ENCODE peak calls at places on chromosomes 11 and 22, in four cellular contexts. V is K562, Z is A549, G is GM12878. B is an unnamed sample.

GRCh38 chr11:1548221-1549070 is 23.6 kb downstream of the DUSP8 start:
- DNase-seq in V (no peak), Z (peak; percentile 87), G (no peak), B (peak; percentile 42)

GRCh38 chr22:48474881-48475280 is 1352.8 kb downstream of the BRD1 start:
- DNase-seq in V (no peak), Z (no peak), G (no peak), B (no peak)

GRCh38 chr11:105612766-105613165 is 2.9 kb downstream of the GRIA4 start:
- DNase-seq in V (no peak), Z (no peak), G (no peak), B (no peak)

GRCh38 chr11:120830092-120830491 is 193.8 kb upstream of the TBCEL start:
- DNase-seq in V (no peak), Z (no peak), G (no peak), B (no peak)

GRCh38 chr11:40161855-40162410 is 1297.5 kb downstream of the LRRC4C start:
- DNase-seq in V (no peak), Z (no peak), G (no peak), B (no peak)

GRCh38 chr22:47449508-47450270 is 687.2 kb downstream of the TBC1D22A start:
- DNase-seq in V (no peak), Z (no peak), G (no peak), B (no peak)

GRCh38 chr11:126914941-126915340 is 85.6 kb downstream of the KIRREL3 start:
- DNase-seq in V (no peak), Z (no peak), G (no peak), B (peak; percentile 90)

GRCh38 chr11:92790376-92790775 is 179.1 kb upstream of the MTNR1B start:
- DNase-seq in V (no peak), Z (no peak), G (no peak), B (no peak)

GRCh38 chr11:118129475-118130196 is 23.0 kb downstream of the SCN4B start:
- DNase-seq in V (no peak), Z (no peak), G (no peak), B (no peak)

GRCh38 chr11:62976109-62976508 is 8.7 kb downstream of the SLC22A6 start:
- DNase-seq in V (peak; percentile 74), Z (no peak), G (no peak), B (no peak)

GRCh38 chr11:100619484-100619883 is 67.6 kb upstream of the ARHGAP42 start:
- DNase-seq in V (no peak), Z (no peak), G (no peak), B (peak; percentile 58)

GRCh38 chr22:46072030-46072881 is 78.1 kb upstream of the PPARA start:
- DNase-seq in V (no peak), Z (no peak), G (no peak), B (peak; percentile 61)

GRCh38 chr22:36546932-36547331 is 18.0 kb upstream of the EIF3D start:
- DNase-seq in V (no peak), Z (peak; percentile 71), G (no peak), B (peak; percentile 92)

GRCh38 chr11:120218695-120219033 is 7.8 kb downstream of the OAF start:
- DNase-seq in V (no peak), Z (no peak), G (no peak), B (no peak)

GRCh38 chr11:1274501-1274900 is 34.9 kb downstream of the TOLLIP start:
- DNase-seq in V (no peak), Z (no peak), G (no peak), B (no peak)

GRCh38 chr11:9574556-9574805 is 1.0 kb downstream of the WEE1 start:
- DNase-seq in V (no peak), Z (no peak), G (no peak), B (no peak)

GRCh38 chr11:110196884-110197420 is 99.5 kb downstream of the RDX start:
- DNase-seq in V (no peak), Z (no peak), G (no peak), B (no peak)

GRCh38 chr11:71484248-71485062 is 31.5 kb downstream of the NADSYN1 start:
- DNase-seq in V (no peak), Z (no peak), G (no peak), B (no peak)

GRCh38 chr11:30133308-30133707 is 97.5 kb upstream of the FSHB start:
- DNase-seq in V (no peak), Z (no peak), G (no peak), B (no peak)

GRCh38 chr22:42621505-42622002 is 6.9 kb upstream of the POLDIP3 start:
- DNase-seq in V (peak; percentile 81), Z (peak; percentile 80), G (no peak), B (peak; percentile 61)

GRCh38 chr11:126124284-126124683 is 61.6 kb upstream of the CDON start:
- DNase-seq in V (no peak), Z (no peak), G (no peak), B (peak; percentile 15)

GRCh38 chr22:23075050-23075449 is 4.7 kb downstream of the GNAZ start:
- DNase-seq in V (no peak), Z (no peak), G (no peak), B (no peak)

GRCh38 chr11:111982019-111982464 is 43.2 kb upstream of the DLAT start:
- DNase-seq in V (peak; percentile 63), Z (peak; percentile 38), G (peak; percentile 5), B (peak; percentile 43)

GRCh38 chr11:44136176-44136945 is 40.9 kb downstream of the EXT2 start:
- DNase-seq in V (no peak), Z (no peak), G (no peak), B (no peak)

GRCh38 chr22:17917490-17917983 is 106.8 kb downstream of the MICAL3 start:
- DNase-seq in V (peak; percentile 93), Z (no peak), G (no peak), B (no peak)

GRCh38 chr11:28759311-28759710 is 651.1 kb downstream of the METTL15 start:
- DNase-seq in V (no peak), Z (no peak), G (no peak), B (peak; percentile 59)

GRCh38 chr11:108975641-108976071 is 310.8 kb downstream of the DDX10 start:
- DNase-seq in V (no peak), Z (no peak), G (no peak), B (no peak)

GRCh38 chr22:23067023-23067650 is 3.2 kb upstream of the GNAZ start:
- DNase-seq in V (no peak), Z (no peak), G (no peak), B (no peak)

GRCh38 chr11:105937331-105937730 is 84.7 kb downstream of the MSANTD4 start:
- DNase-seq in V (no peak), Z (no peak), G (no peak), B (peak; percentile 67)

GRCh38 chr11:22273781-22274180 is 64.4 kb upstream of the SLC17A6 start:
- DNase-seq in V (no peak), Z (no peak), G (no peak), B (no peak)

GRCh38 chr11:134339756-134340155 is 8.0 kb downstream of the GLB1L2 start:
- DNase-seq in V (no peak), Z (no peak), G (no peak), B (no peak)

GRCh38 chr22:23237841-23238240 is 57.5 kb downstream of the BCR start:
- DNase-seq in V (peak; percentile 60), Z (no peak), G (no peak), B (no peak)

GRCh38 chr11:69417211-69418085 is 64.0 kb upstream of the LINC01488 start:
- DNase-seq in V (no peak), Z (no peak), G (no peak), B (no peak)

GRCh38 chr11:83087035-83087434 is 15.3 kb upstream of the RAB30 start:
- DNase-seq in V (no peak), Z (no peak), G (no peak), B (no peak)

GRCh38 chr11:2564588-2565440 is 120.0 kb downstream of the KCNQ1 start:
- DNase-seq in V (no peak), Z (no peak), G (no peak), B (no peak)

GRCh38 chr11:2564008-2564530 is 119.3 kb downstream of the KCNQ1 start:
- DNase-seq in V (no peak), Z (no peak), G (no peak), B (no peak)

GRCh38 chr11:2567026-2567671 is 122.3 kb downstream of the KCNQ1 start:
- DNase-seq in V (no peak), Z (no peak), G (no peak), B (no peak)

GRCh38 chr11:2565447-2566222 is 120.8 kb downstream of the KCNQ1 start:
- DNase-seq in V (no peak), Z (no peak), G (no peak), B (no peak)

DNA sequence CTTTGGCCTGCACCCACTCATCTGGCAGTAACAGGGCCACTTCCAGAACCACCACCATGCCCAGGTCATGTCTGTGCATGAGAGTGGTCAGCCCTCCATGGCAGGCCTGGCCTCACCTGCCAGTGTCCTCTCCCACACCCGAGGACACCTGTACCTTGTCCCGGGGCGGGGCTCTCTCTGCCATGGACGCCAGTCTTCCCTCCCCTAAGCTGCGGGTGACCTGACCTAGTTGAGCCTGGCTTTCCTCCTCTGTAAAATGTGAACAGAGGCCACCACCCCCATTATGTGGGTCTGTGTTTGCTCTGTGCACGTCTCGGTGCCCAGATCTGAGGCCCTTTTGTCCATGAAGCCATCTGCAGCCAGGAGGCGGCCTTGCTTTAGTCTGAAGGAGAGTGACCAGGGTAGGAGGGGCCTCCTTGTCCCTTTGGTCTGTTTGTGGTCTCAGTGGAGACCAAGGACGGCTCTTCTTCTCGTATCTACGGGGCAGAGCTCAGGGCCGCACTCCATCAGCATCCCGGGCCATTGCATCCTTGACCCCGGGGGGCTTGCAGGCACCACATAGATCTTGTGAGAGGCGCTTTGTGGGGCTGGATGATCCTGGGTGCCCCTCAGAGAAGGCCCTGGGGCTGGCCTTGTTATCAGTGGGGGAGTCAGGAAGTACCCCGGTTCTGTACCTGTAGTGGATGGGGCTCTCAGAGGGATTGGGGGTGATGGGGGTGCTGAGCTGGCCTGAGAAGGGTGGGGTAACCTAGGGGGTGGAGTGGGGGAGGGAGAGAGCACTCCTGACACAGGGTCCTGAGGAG is 121.6 kb downstream of the KCNQ1 start:
- DNase-seq in V (no peak), Z (no peak), G (no peak), B (no peak)
- TF ChIP-seq ELK1 in V (no peak), Z (no peak), G (no peak), B (no peak)

GRCh38 chr11:46659908-46660307 is 40.5 kb downstream of the ARHGAP1 start:
- DNase-seq in V (no peak), Z (no peak), G (no peak), B (peak; percentile 84)
- TF ChIP-seq BHLHE40 in V (no peak), Z (no peak), G (no peak), B (no peak)

GRCh38 chr11:8477680-8478079 is 116.3 kb downstream of the STK33 start:
- DNase-seq in V (no peak), Z (no peak), G (peak; percentile 36), B (no peak)
- TF ChIP-seq ELK1 in V (no peak), Z (no peak), G (no peak), B (no peak)

GRCh38 chr11:74033046-74033445 is 24.2 kb upstream of the UCP3 start:
- DNase-seq in V (no peak), Z (no peak), G (no peak), B (no peak)
- TF ChIP-seq BHLHE40 in V (no peak), Z (no peak), G (no peak), B (no peak)

B was measured in IMR-90.